ENCODE peak calls at places on chromosome 3, in seven cellular contexts. X is foreskin fibroblast, Q is GM04504, P is NCI-H524, S is SHP77 treated with DMSO at 0.1 percent for 48 hours, F is left colon, V is testis. H is an unnamed sample.
A peak's percentile ranks its signal among the peaks of the same experiment; 100 is the strongest.

GRCh38 chr3:14300721-14301377 is 101.6 kb upstream of the SLC6A6 start:
- DNase-seq in X (no peak), Q (no peak), P (no peak), S (no peak), F (no peak), V (no peak), H (no peak)

GRCh38 chr3:140167600-140168281 is 232.8 kb downstream of the CLSTN2 start:
- DNase-seq in X (no peak), Q (no peak), P (no peak), S (no peak), F (no peak), V (no peak), H (no peak)

GRCh38 chr3:73192036-73192738 is 130.7 kb downstream of the EBLN2 start:
- DNase-seq in X (no peak), Q (no peak), P (peak; percentile 59), S (peak; percentile 13), F (no peak), V (no peak), H (peak; percentile 9)

GRCh38 chr3:177201707-177202397 is 4.6 kb upstream of the TBL1XR1 start:
- DNase-seq in X (no peak), Q (no peak), P (no peak), S (no peak), F (no peak), V (no peak), H (no peak)

GRCh38 chr3:160287666-160288065 is 62.4 kb downstream of the C3orf80 start:
- DNase-seq in X (no peak), Q (no peak), P (no peak), S (no peak), F (no peak), V (no peak), H (no peak)

GRCh38 chr3:82939491-82940097 is 1178.1 kb upstream of the GBE1 start:
- DNase-seq in X (no peak), Q (no peak), P (no peak), S (no peak), F (no peak), V (no peak), H (no peak)

GRCh38 chr3:155080692-155081091 is 573 bp downstream of the MME start:
- DNase-seq in X (no peak), Q (no peak), P (no peak), S (no peak), F (no peak), V (no peak), H (no peak)

GRCh38 chr3:67077656-67078055 is 79.5 kb downstream of the KBTBD8 start:
- DNase-seq in X (peak; percentile 54), Q (no peak), P (no peak), S (no peak), F (no peak), V (no peak), H (no peak)

GRCh38 chr3:43584043-43584826 is 37.6 kb downstream of the ANO10 start:
- DNase-seq in X (peak; percentile 12), Q (no peak), P (no peak), S (no peak), F (no peak), V (no peak), H (no peak)

GRCh38 chr3:24628523-24629258 is 134.0 kb upstream of the THRB start:
- DNase-seq in X (peak; percentile 18), Q (peak; percentile 18), P (no peak), S (no peak), F (no peak), V (no peak), H (no peak)

GRCh38 chr3:11274743-11275142 is 2.5 kb downstream of the ATG7 start:
- DNase-seq in X (no peak), Q (no peak), P (no peak), S (no peak), F (no peak), V (no peak), H (no peak)

GRCh38 chr3:190130700-190131099 is 10.0 kb upstream of the P3H2 start:
- DNase-seq in X (no peak), Q (no peak), P (peak; percentile 57), S (no peak), F (no peak), V (no peak), H (no peak)

GRCh38 chr3:46998121-46998851 is 18.8 kb downstream of the NBEAL2 start:
- DNase-seq in X (no peak), Q (no peak), P (peak; percentile 9), S (no peak), F (no peak), V (peak; percentile 85), H (no peak)

GRCh38 chr3:134932035-134932434 is 137.0 kb downstream of the EPHB1 start:
- DNase-seq in X (no peak), Q (no peak), P (no peak), S (no peak), F (peak; percentile 38), V (no peak), H (no peak)

H was measured in NCI-H526.